ENCODE peak calls at places on chromosome 9, in seven cellular contexts. F, Q, C, V, Y, S and M are unnamed samples.

GRCh38 chr9:98665511-98665910 is 43.2 kb downstream of the GABBR2 start:
- DNase-seq in F (no peak), Q (no peak), C (no peak), V (no peak), Y (no peak), S (no peak), M (no peak)

GRCh38 chr9:36191290-36191645 is 547 bp downstream of the CLTA start:
- DNase-seq in F (peak; percentile 9), Q (no peak), C (peak; percentile 14), V (peak; percentile 50), Y (peak; percentile 43), S (peak; percentile 42), M (no peak)

GRCh38 chr9:87193925-87194380 is 246.6 kb upstream of the GAS1 start:
- DNase-seq in F (no peak), Q (peak; percentile 71), C (no peak), V (no peak), Y (no peak), S (peak; percentile 38), M (peak; percentile 16)

GRCh38 chr9:79799691-79800345 is 228.1 kb downstream of the TLE4 start:
- DNase-seq in F (no peak), Q (no peak), C (no peak), V (no peak), Y (no peak), S (peak; percentile 8), M (no peak)

GRCh38 chr9:68668127-68668526 is 36.9 kb upstream of the PIP5K1B start:
- DNase-seq in F (no peak), Q (no peak), C (no peak), V (no peak), Y (peak; percentile 19), S (no peak), M (no peak)

GRCh38 chr9:131436386-131436785 is 42.5 kb downstream of the PRRC2B start:
- DNase-seq in F (no peak), Q (no peak), C (no peak), V (no peak), Y (peak; percentile 55), S (no peak), M (peak; percentile 23)

GRCh38 chr9:91408475-91408874 is 15.2 kb downstream of the NFIL3 start:
- DNase-seq in F (no peak), Q (no peak), C (no peak), V (no peak), Y (no peak), S (no peak), M (no peak)

GRCh38 chr9:38154501-38155421 is 85.7 kb upstream of the SHB start:
- DNase-seq in F (no peak), Q (peak; percentile 56), C (no peak), V (no peak), Y (no peak), S (no peak), M (no peak)

GRCh38 chr9:128406848-128407391 is 13.7 kb upstream of the CERCAM start:
- DNase-seq in F (no peak), Q (peak; percentile 68), C (no peak), V (no peak), Y (peak; percentile 36), S (no peak), M (no peak)

GRCh38 chr9:123562844-123563346 is 206.9 kb downstream of the CRB2 start:
- DNase-seq in F (no peak), Q (peak; percentile 82), C (no peak), V (peak; percentile 12), Y (no peak), S (no peak), M (no peak)

GRCh38 chr9:113244556-113244955 is 23.2 kb downstream of the SLC31A1 start:
- DNase-seq in F (no peak), Q (no peak), C (no peak), V (no peak), Y (no peak), S (no peak), M (no peak)

GRCh38 chr9:618478-618877 is 223.0 kb upstream of the DMRT1 start:
- DNase-seq in F (no peak), Q (no peak), C (no peak), V (no peak), Y (no peak), S (no peak), M (no peak)

GRCh38 chr9:121878208-121878835 is 214.8 kb downstream of the TTLL11 start:
- DNase-seq in F (no peak), Q (no peak), C (no peak), V (no peak), Y (peak; percentile 50), S (no peak), M (no peak)